ENCODE peak calls at places on chromosome 22, in seven cellular contexts. One of them, this sample, is unnamed.

GRCh38 chr22:31120230-31120629 is 2.5 kb upstream of the INPP5J start:
- DNase-seq in T-cell: no peak
- DNase-seq in mesothelial cell of epicardium: no peak
- DNase-seq in NCI-H460: no peak
- DNase-seq in ACHN: no peak
- DNase-seq in LoVo: no peak
- DNase-seq in progenitor cell of endocrine pancreas: no peak
- DNase-seq in this sample: no peak

GRCh38 chr22:41367039-41367679 is 14.6 kb upstream of the TEF start:
- DNase-seq in T-cell: peak
- DNase-seq in mesothelial cell of epicardium: peak
- DNase-seq in NCI-H460: peak
- DNase-seq in ACHN: peak
- DNase-seq in LoVo: peak
- DNase-seq in progenitor cell of endocrine pancreas: no peak
- DNase-seq in this sample: peak

GRCh38 chr22:37641251-37641949 is 1.9 kb downstream of the SH3BP1 start:
- DNase-seq in T-cell: no peak
- DNase-seq in mesothelial cell of epicardium: no peak
- DNase-seq in NCI-H460: no peak
- DNase-seq in ACHN: no peak
- DNase-seq in LoVo: no peak
- DNase-seq in progenitor cell of endocrine pancreas: no peak
- DNase-seq in this sample: no peak

GRCh38 chr22:30253205-30253852 is 6.8 kb upstream of the LIF start:
- DNase-seq in T-cell: no peak
- DNase-seq in mesothelial cell of epicardium: no peak
- DNase-seq in NCI-H460: peak
- DNase-seq in ACHN: peak
- DNase-seq in LoVo: peak
- DNase-seq in progenitor cell of endocrine pancreas: no peak
- DNase-seq in this sample: peak

GRCh38 chr22:36839356-36840073 is 21.3 kb upstream of the NCF4 start:
- DNase-seq in T-cell: no peak
- DNase-seq in mesothelial cell of epicardium: no peak
- DNase-seq in NCI-H460: no peak
- DNase-seq in ACHN: no peak
- DNase-seq in LoVo: no peak
- DNase-seq in progenitor cell of endocrine pancreas: no peak
- DNase-seq in this sample: no peak

GRCh38 chr22:25167834-25168601 is 31.6 kb upstream of the CRYBB3 start:
- DNase-seq in T-cell: no peak
- DNase-seq in mesothelial cell of epicardium: no peak
- DNase-seq in NCI-H460: no peak
- DNase-seq in ACHN: no peak
- DNase-seq in LoVo: no peak
- DNase-seq in progenitor cell of endocrine pancreas: no peak
- DNase-seq in this sample: no peak

GRCh38 chr22:19756288-19757128 is 4.1 kb upstream of the TBX1 start:
- DNase-seq in T-cell: peak
- DNase-seq in mesothelial cell of epicardium: peak
- DNase-seq in NCI-H460: peak
- DNase-seq in ACHN: peak
- DNase-seq in LoVo: peak
- DNase-seq in progenitor cell of endocrine pancreas: peak
- DNase-seq in this sample: no peak

GRCh38 chr22:48503035-48503625 is 1324.5 kb downstream of the BRD1 start:
- DNase-seq in T-cell: no peak
- DNase-seq in mesothelial cell of epicardium: no peak
- DNase-seq in NCI-H460: no peak
- DNase-seq in ACHN: no peak
- DNase-seq in LoVo: no peak
- DNase-seq in progenitor cell of endocrine pancreas: no peak
- DNase-seq in this sample: no peak

GRCh38 chr22:32887293-32887692 is 85.8 kb downstream of the TIMP3 start:
- DNase-seq in T-cell: no peak
- DNase-seq in mesothelial cell of epicardium: no peak
- DNase-seq in NCI-H460: no peak
- DNase-seq in ACHN: no peak
- DNase-seq in LoVo: no peak
- DNase-seq in progenitor cell of endocrine pancreas: no peak
- DNase-seq in this sample: no peak

GRCh38 chr22:17218341-17218740 is 894 bp downstream of the ADA2 start:
- DNase-seq in T-cell: no peak
- DNase-seq in mesothelial cell of epicardium: no peak
- DNase-seq in NCI-H460: no peak
- DNase-seq in ACHN: no peak
- DNase-seq in LoVo: no peak
- DNase-seq in progenitor cell of endocrine pancreas: no peak
- DNase-seq in this sample: no peak

GRCh38 chr22:29914991-29915390 is 32.0 kb downstream of the MTMR3 start:
- DNase-seq in T-cell: no peak
- DNase-seq in mesothelial cell of epicardium: no peak
- DNase-seq in NCI-H460: no peak
- DNase-seq in ACHN: no peak
- DNase-seq in LoVo: no peak
- DNase-seq in progenitor cell of endocrine pancreas: no peak
- DNase-seq in this sample: no peak

GRCh38 chr22:46062971-46063631 is 86.1 kb upstream of the WNT7B start:
- DNase-seq in T-cell: no peak
- DNase-seq in mesothelial cell of epicardium: peak
- DNase-seq in NCI-H460: no peak
- DNase-seq in ACHN: no peak
- DNase-seq in LoVo: peak
- DNase-seq in progenitor cell of endocrine pancreas: no peak
- DNase-seq in this sample: no peak

GRCh38 chr22:44446483-44446882 is 51.5 kb downstream of the RTL6 start:
- DNase-seq in T-cell: no peak
- DNase-seq in mesothelial cell of epicardium: no peak
- DNase-seq in NCI-H460: no peak
- DNase-seq in ACHN: no peak
- DNase-seq in LoVo: no peak
- DNase-seq in progenitor cell of endocrine pancreas: no peak
- DNase-seq in this sample: no peak

GRCh38 chr22:48047722-48048500 is 1285.5 kb downstream of the TBC1D22A start:
- DNase-seq in T-cell: no peak
- DNase-seq in mesothelial cell of epicardium: no peak
- DNase-seq in NCI-H460: no peak
- DNase-seq in ACHN: no peak
- DNase-seq in LoVo: no peak
- DNase-seq in progenitor cell of endocrine pancreas: no peak
- DNase-seq in this sample: no peak

GRCh38 chr22:39458443-39459083 is 1.8 kb downstream of the MGAT3 start:
- DNase-seq in T-cell: no peak
- DNase-seq in mesothelial cell of epicardium: peak
- DNase-seq in NCI-H460: no peak
- DNase-seq in ACHN: no peak
- DNase-seq in LoVo: no peak
- DNase-seq in progenitor cell of endocrine pancreas: no peak
- DNase-seq in this sample: no peak

GRCh38 chr22:23548501-23549197 is 31.4 kb downstream of the IGLL1 start:
- DNase-seq in T-cell: no peak
- DNase-seq in mesothelial cell of epicardium: no peak
- DNase-seq in NCI-H460: no peak
- DNase-seq in ACHN: no peak
- DNase-seq in LoVo: no peak
- DNase-seq in progenitor cell of endocrine pancreas: no peak
- DNase-seq in this sample: no peak

GRCh38 chr22:34036936-34037335 is 116.7 kb upstream of the LARGE1 start:
- DNase-seq in T-cell: no peak
- DNase-seq in mesothelial cell of epicardium: no peak
- DNase-seq in NCI-H460: no peak
- DNase-seq in ACHN: peak
- DNase-seq in LoVo: no peak
- DNase-seq in progenitor cell of endocrine pancreas: no peak
- DNase-seq in this sample: no peak

GRCh38 chr22:49994361-49995058 is 18.1 kb downstream of the IL17REL start:
- DNase-seq in T-cell: no peak
- DNase-seq in mesothelial cell of epicardium: no peak
- DNase-seq in NCI-H460: no peak
- DNase-seq in ACHN: no peak
- DNase-seq in LoVo: no peak
- DNase-seq in progenitor cell of endocrine pancreas: no peak
- DNase-seq in this sample: no peak

GRCh38 chr22:35537252-35537651 is 3.4 kb upstream of the RASD2 start:
- DNase-seq in T-cell: no peak
- DNase-seq in mesothelial cell of epicardium: no peak
- DNase-seq in NCI-H460: no peak
- DNase-seq in ACHN: no peak
- DNase-seq in LoVo: no peak
- DNase-seq in progenitor cell of endocrine pancreas: no peak
- DNase-seq in this sample: no peak

GRCh38 chr22:35312198-35313059 is 12.7 kb downstream of the TOM1 start:
- DNase-seq in T-cell: no peak
- DNase-seq in mesothelial cell of epicardium: no peak
- DNase-seq in NCI-H460: no peak
- DNase-seq in ACHN: peak
- DNase-seq in LoVo: peak
- DNase-seq in progenitor cell of endocrine pancreas: no peak
- DNase-seq in this sample: peak

GRCh38 chr22:43972931-43973330 is 17.7 kb downstream of the SAMM50 start:
- DNase-seq in T-cell: no peak
- DNase-seq in mesothelial cell of epicardium: no peak
- DNase-seq in NCI-H460: no peak
- DNase-seq in ACHN: no peak
- DNase-seq in LoVo: no peak
- DNase-seq in progenitor cell of endocrine pancreas: no peak
- DNase-seq in this sample: no peak

GRCh38 chr22:33515733-33516297 is 404.5 kb downstream of the LARGE1 start:
- DNase-seq in T-cell: no peak
- DNase-seq in mesothelial cell of epicardium: no peak
- DNase-seq in NCI-H460: no peak
- DNase-seq in ACHN: no peak
- DNase-seq in LoVo: no peak
- DNase-seq in progenitor cell of endocrine pancreas: no peak
- DNase-seq in this sample: no peak

GRCh38 chr22:46916886-46917625 is 154.6 kb downstream of the TBC1D22A start:
- DNase-seq in T-cell: no peak
- DNase-seq in mesothelial cell of epicardium: no peak
- DNase-seq in NCI-H460: no peak
- DNase-seq in ACHN: no peak
- DNase-seq in LoVo: no peak
- DNase-seq in progenitor cell of endocrine pancreas: no peak
- DNase-seq in this sample: no peak

GRCh38 chr22:40348025-40348658 is 1.8 kb downstream of the ADSL start:
- DNase-seq in T-cell: peak
- DNase-seq in mesothelial cell of epicardium: no peak
- DNase-seq in NCI-H460: peak
- DNase-seq in ACHN: peak
- DNase-seq in LoVo: peak
- DNase-seq in progenitor cell of endocrine pancreas: no peak
- DNase-seq in this sample: peak

GRCh38 chr22:28029201-28029948 is 110.3 kb upstream of the PITPNB start:
- DNase-seq in T-cell: no peak
- DNase-seq in mesothelial cell of epicardium: no peak
- DNase-seq in NCI-H460: no peak
- DNase-seq in ACHN: no peak
- DNase-seq in LoVo: no peak
- DNase-seq in progenitor cell of endocrine pancreas: no peak
- DNase-seq in this sample: peak

GRCh38 chr22:28989035-28989464 is 72.6 kb downstream of the C22orf31 start:
- DNase-seq in T-cell: no peak
- DNase-seq in mesothelial cell of epicardium: no peak
- DNase-seq in NCI-H460: no peak
- DNase-seq in ACHN: no peak
- DNase-seq in LoVo: no peak
- DNase-seq in progenitor cell of endocrine pancreas: no peak
- DNase-seq in this sample: no peak